ENCODE peak calls at places on chromosome 13, in seven cellular contexts. One of them, this sample, is unnamed.

GRCh38 chr13:94481966-94482365 is 2.5 kb upstream of the DCT start:
- DNase-seq in CD4-positive, alpha-beta memory T cell: no peak
- DNase-seq in islet precursor cell: no peak
- DNase-seq in CD4-positive, alpha-beta T cell: no peak
- DNase-seq in heart right ventricle: no peak
- DNase-seq in foreskin fibroblast: peak; percentile 15
- DNase-seq in dorsolateral prefrontal cortex: no peak
- DNase-seq in this sample: peak; percentile 44

GRCh38 chr13:113098163-113098732 is 7.3 kb upstream of the F7 start:
- DNase-seq in foreskin fibroblast: peak; percentile 56
- DNase-seq in CD4-positive, alpha-beta T cell: no peak
- DNase-seq in CD4-positive, alpha-beta memory T cell: no peak
- DNase-seq in islet precursor cell: no peak
- DNase-seq in dorsolateral prefrontal cortex: no peak
- DNase-seq in heart right ventricle: no peak
- DNase-seq in this sample: no peak

GRCh38 chr13:77543711-77544110 is 8.2 kb downstream of the SCEL start:
- DNase-seq in CD4-positive, alpha-beta T cell: no peak
- DNase-seq in CD4-positive, alpha-beta memory T cell: no peak
- DNase-seq in foreskin fibroblast: no peak
- DNase-seq in heart right ventricle: no peak
- DNase-seq in dorsolateral prefrontal cortex: no peak
- DNase-seq in islet precursor cell: no peak
- DNase-seq in this sample: no peak

GRCh38 chr13:72255908-72256307 is 388.9 kb upstream of the DACH1 start:
- DNase-seq in foreskin fibroblast: no peak
- DNase-seq in heart right ventricle: no peak
- DNase-seq in CD4-positive, alpha-beta T cell: no peak
- DNase-seq in islet precursor cell: peak; percentile 85
- DNase-seq in CD4-positive, alpha-beta memory T cell: no peak
- DNase-seq in dorsolateral prefrontal cortex: no peak
- DNase-seq in this sample: no peak

GRCh38 chr13:23384111-23384510 is 49.4 kb downstream of the SACS start:
- DNase-seq in CD4-positive, alpha-beta T cell: no peak
- DNase-seq in dorsolateral prefrontal cortex: no peak
- DNase-seq in heart right ventricle: no peak
- DNase-seq in CD4-positive, alpha-beta memory T cell: no peak
- DNase-seq in foreskin fibroblast: peak; percentile 34
- DNase-seq in islet precursor cell: no peak
- DNase-seq in this sample: no peak

GRCh38 chr13:99653526-99653925 is 152.3 kb downstream of the TM9SF2 start:
- DNase-seq in dorsolateral prefrontal cortex: no peak
- DNase-seq in islet precursor cell: no peak
- DNase-seq in foreskin fibroblast: no peak
- DNase-seq in CD4-positive, alpha-beta T cell: no peak
- DNase-seq in heart right ventricle: no peak
- DNase-seq in CD4-positive, alpha-beta memory T cell: no peak
- DNase-seq in this sample: no peak

GRCh38 chr13:66348745-66349720 is 881.1 kb downstream of the PCDH9 start:
- DNase-seq in heart right ventricle: peak; percentile 6
- DNase-seq in CD4-positive, alpha-beta T cell: no peak
- DNase-seq in foreskin fibroblast: no peak
- DNase-seq in CD4-positive, alpha-beta memory T cell: no peak
- DNase-seq in dorsolateral prefrontal cortex: peak; percentile 59
- DNase-seq in islet precursor cell: no peak
- DNase-seq in this sample: peak; percentile 44

GRCh38 chr13:43786766-43787517 is at the start of gene ENOX1:
- DNase-seq in foreskin fibroblast: peak; percentile 72
- DNase-seq in dorsolateral prefrontal cortex: peak; percentile 77
- DNase-seq in CD4-positive, alpha-beta memory T cell: peak; percentile 47
- DNase-seq in CD4-positive, alpha-beta T cell: no peak
- DNase-seq in heart right ventricle: peak; percentile 67
- DNase-seq in islet precursor cell: peak; percentile 86
- DNase-seq in this sample: peak; percentile 87

GRCh38 chr13:35630551-35631275 is 154.2 kb upstream of the MAB21L1 start:
- DNase-seq in CD4-positive, alpha-beta T cell: no peak
- DNase-seq in heart right ventricle: peak; percentile 7
- DNase-seq in CD4-positive, alpha-beta memory T cell: no peak
- DNase-seq in foreskin fibroblast: peak; percentile 50
- DNase-seq in islet precursor cell: peak; percentile 93
- DNase-seq in dorsolateral prefrontal cortex: no peak
- DNase-seq in this sample: no peak

GRCh38 chr13:94248454-94249233 is 230.8 kb downstream of the DCT start:
- DNase-seq in CD4-positive, alpha-beta T cell: no peak
- DNase-seq in dorsolateral prefrontal cortex: no peak
- DNase-seq in heart right ventricle: no peak
- DNase-seq in foreskin fibroblast: no peak
- DNase-seq in CD4-positive, alpha-beta memory T cell: no peak
- DNase-seq in islet precursor cell: no peak
- DNase-seq in this sample: no peak

GRCh38 chr13:99827011-99827410 is 144.6 kb downstream of the ZIC5 start:
- DNase-seq in heart right ventricle: no peak
- DNase-seq in foreskin fibroblast: no peak
- DNase-seq in CD4-positive, alpha-beta memory T cell: no peak
- DNase-seq in dorsolateral prefrontal cortex: no peak
- DNase-seq in CD4-positive, alpha-beta T cell: no peak
- DNase-seq in islet precursor cell: no peak
- DNase-seq in this sample: no peak

GRCh38 chr13:43432948-43433347 is 353.8 kb downstream of the ENOX1 start:
- DNase-seq in heart right ventricle: peak; percentile 18
- DNase-seq in CD4-positive, alpha-beta T cell: no peak
- DNase-seq in CD4-positive, alpha-beta memory T cell: no peak
- DNase-seq in foreskin fibroblast: peak; percentile 8
- DNase-seq in dorsolateral prefrontal cortex: no peak
- DNase-seq in islet precursor cell: no peak
- DNase-seq in this sample: peak; percentile 31

GRCh38 chr13:77916481-77916880 is 2.1 kb downstream of the EDNRB start:
- DNase-seq in islet precursor cell: no peak
- DNase-seq in CD4-positive, alpha-beta memory T cell: no peak
- DNase-seq in heart right ventricle: no peak
- DNase-seq in foreskin fibroblast: no peak
- DNase-seq in dorsolateral prefrontal cortex: no peak
- DNase-seq in CD4-positive, alpha-beta T cell: no peak
- DNase-seq in this sample: no peak

This sample was measured in left ventricle myocardium superior.